ENCODE peak calls at places on chromosome 11, in ten cellular contexts. H is tibial nerve, O is epithelial cell of esophagus, T is HFF-Myc, I is fibroblast of lung, V is neural progenitor cell, J is HL-60, B is AG04449, Y is brain microvascular endothelial cell, N is spleen. U is an unnamed sample.

GRCh38 chr11:125264091-125265022 is 99.8 kb downstream of the PKNOX2 start:
- DNase-seq in B (no peak), J (no peak), V (peak), T (no peak), I (no peak), N (no peak), Y (no peak), O (no peak), H (no peak), U (no peak)

GRCh38 chr11:69859275-69859934 is 40.2 kb upstream of the FGF3 start:
- DNase-seq in J (no peak), B (no peak), T (no peak), Y (no peak), V (no peak), I (no peak), H (no peak), N (no peak), O (no peak), U (no peak)

GRCh38 chr11:75265851-75266531 is 25.4 kb downstream of the TPBGL start:
- DNase-seq in Y (no peak), N (peak), B (no peak), T (no peak), V (no peak), O (no peak), I (no peak), H (no peak), J (peak), U (no peak)

GRCh38 chr11:85525711-85526110 is 101.4 kb downstream of the DLG2 start:
- DNase-seq in H (no peak), J (no peak), V (no peak), B (no peak), T (no peak), N (no peak), Y (no peak), O (no peak), I (no peak), U (no peak)

GRCh38 chr11:2713721-2714462 is 14.1 kb upstream of the KCNQ1OT1 start:
- DNase-seq in V (no peak), B (no peak), T (peak), H (no peak), Y (no peak), I (no peak), O (no peak), N (no peak), J (no peak), U (no peak)

GRCh38 chr11:45723421-45723820 is 58.0 kb upstream of the CHST1 start:
- DNase-seq in Y (no peak), O (no peak), J (no peak), I (no peak), N (no peak), V (no peak), H (no peak), T (no peak), B (no peak), U (no peak)

GRCh38 chr11:134338654-134339053 is 6.9 kb downstream of the GLB1L2 start:
- DNase-seq in V (no peak), J (no peak), I (no peak), H (no peak), O (no peak), N (no peak), Y (no peak), T (no peak), B (no peak), U (no peak)

GRCh38 chr11:134506046-134506445 is 94.0 kb upstream of the B3GAT1 start:
- DNase-seq in I (no peak), B (no peak), T (no peak), V (no peak), N (no peak), Y (no peak), J (no peak), H (no peak), O (no peak), U (no peak)

GRCh38 chr11:62575837-62576236 is 2.1 kb upstream of the EEF1G start:
- DNase-seq in O (no peak), B (no peak), N (peak), H (no peak), Y (no peak), J (no peak), V (no peak), T (no peak), I (no peak), U (no peak)

GRCh38 chr11:8765294-8765693 is 82.7 kb downstream of the RPL27A start:
- DNase-seq in O (peak), I (peak), B (no peak), T (no peak), Y (peak), N (no peak), V (no peak), H (no peak), J (no peak), U (no peak)

GRCh38 chr11:8768625-8769333 is 86.2 kb downstream of the RPL27A start:
- DNase-seq in B (peak), T (no peak), Y (peak), V (no peak), O (peak), J (no peak), I (peak), N (no peak), H (no peak), U (no peak)

GRCh38 chr11:8766993-8767374 is 84.4 kb downstream of the RPL27A start:
- DNase-seq in J (no peak), T (no peak), H (no peak), Y (no peak), V (no peak), O (no peak), B (no peak), N (no peak), I (no peak), U (no peak)

GRCh38 chr11:8767466-8768142 is 85.0 kb downstream of the RPL27A start:
- DNase-seq in B (no peak), O (peak), V (no peak), N (no peak), I (peak), T (no peak), J (no peak), Y (no peak), H (no peak), U (no peak)

GRCh38 chr11:8766043-8766992 is 83.7 kb downstream of the RPL27A start:
- DNase-seq in O (peak), I (peak), N (no peak), T (no peak), V (peak), Y (peak), H (no peak), J (no peak), B (no peak), U (no peak)
- TF ChIP-seq CTCF in O (no peak), I (no peak), N (no peak), T (no peak), V (peak), Y (peak), H (no peak), J (no peak), B (no peak), U (no peak)

DNA sequence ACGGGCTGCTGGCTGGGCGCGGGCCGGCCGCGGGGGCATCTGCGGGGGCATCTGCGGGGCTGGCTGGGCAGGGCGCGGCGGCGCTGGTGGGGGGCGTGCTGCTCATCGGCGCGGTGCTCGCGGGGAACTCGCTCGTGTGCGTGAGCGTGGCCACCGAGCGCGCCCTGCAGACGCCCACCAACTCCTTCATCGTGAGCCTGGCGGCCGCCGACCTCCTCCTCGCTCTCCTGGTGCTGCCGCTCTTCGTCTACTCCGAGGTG is 194 bp downstream of the DRD4 start:
- DNase-seq in T (no peak), I (no peak), J (no peak), V (no peak), O (no peak), Y (no peak), H (no peak), N (no peak), B (no peak), U (no peak)
- H3K4me3 ChIP-seq in T (no peak), I (no peak), J (no peak), V (peak), O (no peak), Y (no peak), H (peak), N (peak), B (peak), U (no peak)

GRCh38 chr11:64564947-64565889 is 25.8 kb upstream of the SLC22A12 start:
- DNase-seq in V (peak), Y (no peak), T (no peak), B (no peak), H (no peak), O (no peak), N (peak), J (no peak), I (no peak), U (no peak)
- TF ChIP-seq CTCF in V (peak), Y (no peak), T (no peak), B (no peak), H (no peak), O (no peak), N (no peak), J (no peak), I (no peak), U (no peak)

GRCh38 chr11:66124564-66124963 is 54.5 kb downstream of the PACS1 start:
- DNase-seq in V (no peak), O (peak), Y (no peak), B (no peak), H (no peak), I (peak), N (no peak), J (no peak), T (no peak), U (no peak)
- H3K4me3 ChIP-seq in V (no peak), O (no peak), Y (no peak), B (no peak), H (no peak), I (no peak), N (no peak), J (no peak), T (no peak), U (no peak)

GRCh38 chr11:59615637-59616395 is at the start of gene OSBP:
- DNase-seq in I (peak), J (peak), Y (peak), B (peak), H (peak), O (peak), N (peak), V (peak), T (peak), U (peak)
- TF ChIP-seq CTCF in I (no peak), J (no peak), Y (no peak), B (peak), H (no peak), O (no peak), N (peak), V (no peak), T (no peak), U (no peak)

GRCh38 chr11:77163271-77163670 is 35.2 kb downstream of the MYO7A start:
- DNase-seq in H (no peak), Y (no peak), O (no peak), J (no peak), I (no peak), B (no peak), N (no peak), V (no peak), T (no peak), U (no peak)
- H3K4me3 ChIP-seq in H (no peak), Y (no peak), O (no peak), J (no peak), I (no peak), B (no peak), N (no peak), V (no peak), T (no peak), U (no peak)

GRCh38 chr11:49221112-49221511 is 12.7 kb upstream of the FOLH1 start:
- DNase-seq in B (no peak), Y (no peak), J (no peak), O (no peak), N (no peak), I (no peak), H (no peak), V (no peak), T (no peak), U (no peak)
- TF ChIP-seq CTCF in B (no peak), Y (no peak), J (no peak), O (no peak), N (no peak), I (no peak), H (no peak), V (no peak), T (no peak), U (no peak)

GRCh38 chr11:60973699-60974098 is 2.2 kb downstream of the CD6 start:
- DNase-seq in Y (no peak), I (no peak), H (no peak), V (no peak), N (no peak), O (no peak), J (no peak), T (no peak), B (no peak), U (no peak)
- H3K4me3 ChIP-seq in Y (no peak), I (no peak), H (no peak), V (no peak), N (peak), O (no peak), J (no peak), T (no peak), B (no peak), U (no peak)

GRCh38 chr11:12074529-12075195 is 35.7 kb upstream of the MICAL2 start:
- DNase-seq in I (peak), B (no peak), Y (no peak), J (no peak), N (no peak), H (no peak), T (no peak), O (no peak), V (no peak), U (no peak)
- TF ChIP-seq CTCF in I (no peak), B (no peak), Y (no peak), J (no peak), N (no peak), H (no peak), T (no peak), O (no peak), V (no peak), U (no peak)

U was measured in GM12865.